ENCODE peak calls at places on chromosome 21, in nine cellular contexts. One of them, this sample, is unnamed.

GRCh38 chr21:40141621-40142020 is 274.4 kb downstream of the PCP4 start:
- DNase-seq in ovary: no peak
- DNase-seq in stomach: no peak
- DNase-seq in esophagus squamous epithelium: no peak
- DNase-seq in A549: no peak
- DNase-seq in K562: no peak
- DNase-seq in body of pancreas: no peak
- DNase-seq in erythroblast: no peak
- DNase-seq in suprapubic skin: no peak
- DNase-seq in this sample: no peak

GRCh38 chr21:43591468-43592050 is 67.7 kb downstream of the HSF2BP start:
- DNase-seq in ovary: no peak
- DNase-seq in esophagus squamous epithelium: no peak
- DNase-seq in stomach: no peak
- DNase-seq in erythroblast: no peak
- DNase-seq in A549: no peak
- DNase-seq in body of pancreas: no peak
- DNase-seq in K562: no peak
- DNase-seq in suprapubic skin: no peak
- DNase-seq in this sample: no peak

GRCh38 chr21:15793547-15794235 is 63.9 kb downstream of the USP25 start:
- DNase-seq in A549: no peak
- DNase-seq in esophagus squamous epithelium: no peak
- DNase-seq in stomach: no peak
- DNase-seq in K562: no peak
- DNase-seq in body of pancreas: no peak
- DNase-seq in ovary: no peak
- DNase-seq in erythroblast: no peak
- DNase-seq in suprapubic skin: no peak
- DNase-seq in this sample: no peak

GRCh38 chr21:43596616-43597015 is 62.7 kb downstream of the HSF2BP start:
- DNase-seq in ovary: no peak
- DNase-seq in A549: no peak
- DNase-seq in K562: no peak
- DNase-seq in esophagus squamous epithelium: no peak
- DNase-seq in suprapubic skin: no peak
- DNase-seq in erythroblast: no peak
- DNase-seq in stomach: no peak
- DNase-seq in body of pancreas: no peak
- DNase-seq in this sample: no peak

GRCh38 chr21:38769253-38769780 is 36.4 kb upstream of the ETS2 start:
- DNase-seq in K562: no peak
- DNase-seq in body of pancreas: no peak
- DNase-seq in suprapubic skin: no peak
- DNase-seq in stomach: no peak
- DNase-seq in ovary: no peak
- DNase-seq in erythroblast: no peak
- DNase-seq in esophagus squamous epithelium: no peak
- DNase-seq in A549: no peak
- DNase-seq in this sample: no peak

GRCh38 chr21:28090546-28090945 is 902.1 kb downstream of the LTN1 start:
- DNase-seq in suprapubic skin: no peak
- DNase-seq in esophagus squamous epithelium: no peak
- DNase-seq in K562: no peak
- DNase-seq in A549: no peak
- DNase-seq in stomach: no peak
- DNase-seq in body of pancreas: no peak
- DNase-seq in erythroblast: no peak
- DNase-seq in ovary: no peak
- DNase-seq in this sample: no peak

GRCh38 chr21:39924577-39925308 is 57.5 kb downstream of the PCP4 start:
- DNase-seq in esophagus squamous epithelium: no peak
- DNase-seq in suprapubic skin: no peak
- DNase-seq in body of pancreas: peak; percentile 40
- DNase-seq in erythroblast: no peak
- DNase-seq in A549: no peak
- DNase-seq in stomach: no peak
- DNase-seq in ovary: no peak
- DNase-seq in K562: no peak
- DNase-seq in this sample: no peak

GRCh38 chr21:27379381-27379780 is 412.5 kb upstream of the ADAMTS5 start:
- DNase-seq in suprapubic skin: no peak
- DNase-seq in ovary: peak; percentile 23
- DNase-seq in body of pancreas: no peak
- DNase-seq in A549: no peak
- DNase-seq in K562: no peak
- DNase-seq in erythroblast: no peak
- DNase-seq in stomach: no peak
- DNase-seq in esophagus squamous epithelium: no peak
- DNase-seq in this sample: no peak

GRCh38 chr21:38997756-38998155 is 185.5 kb downstream of the PSMG1 start:
- DNase-seq in A549: no peak
- DNase-seq in ovary: no peak
- DNase-seq in esophagus squamous epithelium: no peak
- DNase-seq in stomach: no peak
- DNase-seq in body of pancreas: no peak
- DNase-seq in erythroblast: no peak
- DNase-seq in suprapubic skin: no peak
- DNase-seq in K562: no peak
- DNase-seq in this sample: no peak

GRCh38 chr21:18430341-18430740 is 26.8 kb upstream of the TMPRSS15 start:
- DNase-seq in body of pancreas: no peak
- DNase-seq in K562: no peak
- DNase-seq in esophagus squamous epithelium: no peak
- DNase-seq in erythroblast: no peak
- DNase-seq in suprapubic skin: no peak
- DNase-seq in stomach: no peak
- DNase-seq in A549: no peak
- DNase-seq in ovary: no peak
- DNase-seq in this sample: no peak

GRCh38 chr21:25563399-25564116 is 43.7 kb downstream of the MRPL39 start:
- DNase-seq in ovary: no peak
- DNase-seq in body of pancreas: no peak
- DNase-seq in K562: no peak
- DNase-seq in stomach: no peak
- DNase-seq in erythroblast: no peak
- DNase-seq in A549: no peak
- DNase-seq in suprapubic skin: no peak
- DNase-seq in esophagus squamous epithelium: no peak
- DNase-seq in this sample: no peak

GRCh38 chr21:17660862-17661261 is 48.2 kb upstream of the BTG3 start:
- DNase-seq in stomach: no peak
- DNase-seq in ovary: no peak
- DNase-seq in erythroblast: no peak
- DNase-seq in K562: no peak
- DNase-seq in A549: no peak
- DNase-seq in body of pancreas: peak; percentile 16
- DNase-seq in esophagus squamous epithelium: no peak
- DNase-seq in suprapubic skin: no peak
- DNase-seq in this sample: no peak

DNA sequence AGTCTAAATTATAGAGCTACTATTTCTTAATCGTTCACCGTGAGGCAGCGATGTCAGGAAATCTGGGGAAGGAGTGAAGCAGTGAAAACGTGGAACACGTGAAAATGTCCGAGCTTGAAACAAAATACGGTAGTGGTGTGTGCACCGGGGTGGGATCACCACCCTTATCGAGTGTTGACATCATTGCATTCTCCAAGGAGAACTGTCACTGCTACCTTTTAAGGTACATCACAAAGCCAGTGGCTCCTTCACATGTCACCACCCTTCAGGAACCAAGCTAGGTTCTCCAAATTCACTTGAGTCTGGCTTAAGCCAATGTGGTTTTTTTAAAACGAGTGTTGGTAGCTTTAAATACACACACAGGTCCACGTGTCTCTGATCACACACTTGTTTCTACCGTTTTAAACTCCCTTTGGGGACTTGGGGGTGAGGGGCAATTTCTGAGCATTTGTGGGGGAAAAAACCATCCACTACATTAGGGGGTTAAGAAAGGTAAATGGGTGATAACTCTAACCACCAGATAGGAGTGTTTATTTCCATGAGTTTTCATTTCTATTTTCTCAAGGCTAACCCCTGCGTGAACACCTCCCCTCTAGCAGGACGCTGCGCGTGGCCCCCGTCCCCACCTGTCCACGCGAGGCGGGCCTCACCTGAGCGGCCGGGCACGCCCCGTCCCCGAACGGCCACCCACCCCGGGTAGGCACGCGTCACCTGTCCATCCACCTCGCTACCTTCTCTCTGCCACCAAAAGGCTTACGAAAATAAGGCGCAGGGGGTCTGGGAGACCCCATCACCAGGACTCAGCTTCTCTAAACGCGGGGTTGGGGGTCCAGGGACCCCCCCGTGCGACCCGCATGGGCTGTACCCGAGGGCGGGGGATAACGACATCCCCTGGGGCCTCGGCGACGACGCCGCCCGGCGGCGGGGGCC is 978 bp downstream of the PRDM15 start:
- DNase-seq in K562: peak; percentile 76
- DNase-seq in suprapubic skin: no peak
- DNase-seq in ovary: peak; percentile 53
- DNase-seq in erythroblast: peak; percentile 57
- DNase-seq in stomach: peak; percentile 54
- DNase-seq in body of pancreas: peak; percentile 52
- DNase-seq in A549: no peak
- DNase-seq in esophagus squamous epithelium: no peak
- DNase-seq in this sample: peak; percentile 35
- TF ChIP-seq POLR2A in K562: peak; percentile 69
- TF ChIP-seq POLR2A in suprapubic skin: no peak
- TF ChIP-seq POLR2A in ovary: no peak
- TF ChIP-seq POLR2A in erythroblast: no peak
- TF ChIP-seq POLR2A in stomach: no peak
- TF ChIP-seq POLR2A in body of pancreas: peak; percentile 34
- TF ChIP-seq POLR2A in A549: no peak
- TF ChIP-seq POLR2A in esophagus squamous epithelium: no peak
- TF ChIP-seq POLR2A in this sample: no peak

GRCh38 chr21:36835383-36835795 is 131.1 kb downstream of the HLCS start:
- DNase-seq in stomach: no peak
- DNase-seq in K562: no peak
- DNase-seq in ovary: no peak
- DNase-seq in body of pancreas: no peak
- DNase-seq in erythroblast: no peak
- DNase-seq in esophagus squamous epithelium: no peak
- DNase-seq in A549: no peak
- DNase-seq in suprapubic skin: no peak
- DNase-seq in this sample: peak; percentile 51
- TF ChIP-seq POLR2A in stomach: no peak
- TF ChIP-seq POLR2A in K562: no peak
- TF ChIP-seq POLR2A in ovary: no peak
- TF ChIP-seq POLR2A in body of pancreas: no peak
- TF ChIP-seq POLR2A in erythroblast: no peak
- TF ChIP-seq POLR2A in esophagus squamous epithelium: no peak
- TF ChIP-seq POLR2A in A549: no peak
- TF ChIP-seq POLR2A in suprapubic skin: no peak
- TF ChIP-seq POLR2A in this sample: no peak

GRCh38 chr21:33286600-33287456 is 20.7 kb downstream of the IL10RB start:
- DNase-seq in suprapubic skin: no peak
- DNase-seq in A549: peak; percentile 33
- DNase-seq in ovary: peak; percentile 56
- DNase-seq in stomach: peak; percentile 73
- DNase-seq in esophagus squamous epithelium: no peak
- DNase-seq in K562: no peak
- DNase-seq in erythroblast: no peak
- DNase-seq in body of pancreas: peak; percentile 47
- DNase-seq in this sample: peak; percentile 43

GRCh38 chr21:33289199-33289819 is 23.1 kb downstream of the IL10RB start:
- DNase-seq in A549: no peak
- DNase-seq in K562: no peak
- DNase-seq in suprapubic skin: no peak
- DNase-seq in stomach: no peak
- DNase-seq in ovary: no peak
- DNase-seq in erythroblast: no peak
- DNase-seq in body of pancreas: no peak
- DNase-seq in esophagus squamous epithelium: no peak
- DNase-seq in this sample: no peak

GRCh38 chr21:33290441-33290840 is 24.3 kb downstream of the IL10RB start:
- DNase-seq in suprapubic skin: no peak
- DNase-seq in stomach: peak; percentile 36
- DNase-seq in erythroblast: no peak
- DNase-seq in A549: no peak
- DNase-seq in esophagus squamous epithelium: no peak
- DNase-seq in K562: no peak
- DNase-seq in ovary: no peak
- DNase-seq in body of pancreas: no peak
- DNase-seq in this sample: no peak

GRCh38 chr21:33281101-33281652 is 15.0 kb downstream of the IL10RB start:
- DNase-seq in A549: no peak
- DNase-seq in suprapubic skin: no peak
- DNase-seq in stomach: no peak
- DNase-seq in body of pancreas: no peak
- DNase-seq in esophagus squamous epithelium: no peak
- DNase-seq in ovary: no peak
- DNase-seq in erythroblast: peak; percentile 81
- DNase-seq in K562: no peak
- DNase-seq in this sample: no peak

GRCh38 chr21:33286076-33286475 is 19.9 kb downstream of the IL10RB start:
- DNase-seq in erythroblast: no peak
- DNase-seq in stomach: no peak
- DNase-seq in body of pancreas: no peak
- DNase-seq in esophagus squamous epithelium: no peak
- DNase-seq in ovary: no peak
- DNase-seq in K562: no peak
- DNase-seq in A549: no peak
- DNase-seq in suprapubic skin: no peak
- DNase-seq in this sample: no peak
- TF ChIP-seq POLR2A in erythroblast: no peak
- TF ChIP-seq POLR2A in stomach: no peak
- TF ChIP-seq POLR2A in body of pancreas: no peak
- TF ChIP-seq POLR2A in esophagus squamous epithelium: no peak
- TF ChIP-seq POLR2A in ovary: no peak
- TF ChIP-seq POLR2A in K562: no peak
- TF ChIP-seq POLR2A in A549: no peak
- TF ChIP-seq POLR2A in suprapubic skin: no peak
- TF ChIP-seq POLR2A in this sample: no peak

GRCh38 chr21:34526618-34527290 is 14.7 kb upstream of the KCNE1 start:
- DNase-seq in erythroblast: no peak
- DNase-seq in K562: no peak
- DNase-seq in ovary: peak; percentile 78
- DNase-seq in stomach: peak; percentile 77
- DNase-seq in body of pancreas: peak; percentile 74
- DNase-seq in esophagus squamous epithelium: no peak
- DNase-seq in A549: peak; percentile 78
- DNase-seq in suprapubic skin: peak; percentile 89
- DNase-seq in this sample: peak; percentile 78
- TF ChIP-seq POLR2A in erythroblast: peak; percentile 57
- TF ChIP-seq POLR2A in K562: no peak
- TF ChIP-seq POLR2A in ovary: no peak
- TF ChIP-seq POLR2A in stomach: no peak
- TF ChIP-seq POLR2A in body of pancreas: peak; percentile 82
- TF ChIP-seq POLR2A in esophagus squamous epithelium: no peak
- TF ChIP-seq POLR2A in A549: no peak
- TF ChIP-seq POLR2A in suprapubic skin: no peak
- TF ChIP-seq POLR2A in this sample: peak; percentile 88